ENCODE peak calls at places on chromosomes 6 and 20, in five cellular contexts. H, T, A, J and M are unnamed samples.

GRCh38 chr6:14277405-14277930 is 159.9 kb downstream of the CD83 start:
- DNase-seq in H (peak), T (no peak), A (no peak), J (no peak), M (no peak)

GRCh38 chr20:10609276-10609675 is 64.5 kb downstream of the JAG1 start:
- DNase-seq in H (no peak), T (no peak), A (no peak), J (no peak), M (no peak)

GRCh38 chr6:85405175-85405852 is 44.6 kb upstream of the NT5E start:
- DNase-seq in H (no peak), T (no peak), A (no peak), J (no peak), M (no peak)

GRCh38 chr20:52484438-52484837 is 292.9 kb upstream of the ZFP64 start:
- DNase-seq in H (no peak), T (no peak), A (no peak), J (no peak), M (no peak)

GRCh38 chr6:119476554-119476953 is 127.0 kb upstream of the MAN1A1 start:
- DNase-seq in H (peak), T (no peak), A (no peak), J (no peak), M (no peak)

GRCh38 chr6:126919947-126920346 is 198.5 kb upstream of the RSPO3 start:
- DNase-seq in H (no peak), T (no peak), A (no peak), J (no peak), M (no peak)

GRCh38 chr6:36616888-36617521 is 22.8 kb downstream of the SRSF3 start:
- DNase-seq in H (no peak), T (no peak), A (peak), J (no peak), M (peak)

GRCh38 chr6:167141667-167142432 is 15.9 kb downstream of the GPR31 start:
- DNase-seq in H (peak), T (peak), A (peak), J (peak), M (no peak)

GRCh38 chr20:62774076-62774714 is 22.1 kb upstream of the MRGBP start:
- DNase-seq in H (no peak), T (no peak), A (no peak), J (no peak), M (peak)

GRCh38 chr6:89117285-89118108 is at the start of gene SRSF12:
- DNase-seq in H (peak), T (peak), A (peak), J (peak), M (no peak)

GRCh38 chr6:25070547-25071366 is 135.0 kb upstream of the RIPOR2 start:
- DNase-seq in H (peak), T (peak), A (peak), J (peak), M (peak)

GRCh38 chr20:47233333-47234188 is 122.9 kb downstream of the ZMYND8 start:
- DNase-seq in H (no peak), T (no peak), A (no peak), J (no peak), M (no peak)